ENCODE peak calls at places on chromosomes 5 and 9, in six cellular contexts. One of them, this sample, is unnamed.
A peak's percentile ranks its signal among the peaks of the same experiment; 100 is the strongest.

GRCh38 chr9:133163559-133164208 is at the start of gene GBGT1:
- DNase-seq in Peyer's patch: peak; percentile 79
- DNase-seq in upper lobe of left lung: peak; percentile 95
- DNase-seq in body of pancreas: peak; percentile 67
- DNase-seq in K562: peak; percentile 85
- DNase-seq in esophagus squamous epithelium: no peak
- DNase-seq in this sample: peak; percentile 82

GRCh38 chr9:98404157-98404695 is 148.8 kb upstream of the TBC1D2 start:
- DNase-seq in Peyer's patch: no peak
- DNase-seq in upper lobe of left lung: no peak
- DNase-seq in body of pancreas: no peak
- DNase-seq in K562: no peak
- DNase-seq in esophagus squamous epithelium: no peak
- DNase-seq in this sample: no peak

GRCh38 chr5:97142521-97143254 is at the start of gene LIX1:
- DNase-seq in Peyer's patch: no peak
- DNase-seq in upper lobe of left lung: no peak
- DNase-seq in body of pancreas: peak; percentile 18
- DNase-seq in K562: peak; percentile 35
- DNase-seq in esophagus squamous epithelium: no peak
- DNase-seq in this sample: peak; percentile 29

GRCh38 chr5:73296772-73297171 is 123.8 kb downstream of the TMEM174 start:
- DNase-seq in Peyer's patch: no peak
- DNase-seq in upper lobe of left lung: no peak
- DNase-seq in body of pancreas: no peak
- DNase-seq in K562: peak; percentile 72
- DNase-seq in esophagus squamous epithelium: no peak
- DNase-seq in this sample: no peak

GRCh38 chr5:51414516-51414915 is 31.3 kb downstream of the ISL1 start:
- DNase-seq in Peyer's patch: no peak
- DNase-seq in upper lobe of left lung: no peak
- DNase-seq in body of pancreas: no peak
- DNase-seq in K562: no peak
- DNase-seq in esophagus squamous epithelium: no peak
- DNase-seq in this sample: no peak

GRCh38 chr5:178296066-178296465 is 63.5 kb upstream of the PHYKPL start:
- DNase-seq in Peyer's patch: no peak
- DNase-seq in upper lobe of left lung: no peak
- DNase-seq in body of pancreas: no peak
- DNase-seq in K562: no peak
- DNase-seq in esophagus squamous epithelium: no peak
- DNase-seq in this sample: no peak

GRCh38 chr9:135864447-135865049 is 42.8 kb downstream of the CAMSAP1 start:
- DNase-seq in Peyer's patch: peak; percentile 62
- DNase-seq in upper lobe of left lung: no peak
- DNase-seq in body of pancreas: peak; percentile 76
- DNase-seq in K562: peak; percentile 68
- DNase-seq in esophagus squamous epithelium: no peak
- DNase-seq in this sample: peak; percentile 53

GRCh38 chr5:40569549-40570270 is 110.0 kb upstream of the PTGER4 start:
- DNase-seq in Peyer's patch: no peak
- DNase-seq in upper lobe of left lung: no peak
- DNase-seq in body of pancreas: no peak
- DNase-seq in K562: no peak
- DNase-seq in esophagus squamous epithelium: no peak
- DNase-seq in this sample: no peak

GRCh38 chr5:176373100-176373818 is 8.0 kb downstream of the ARL10 start:
- DNase-seq in Peyer's patch: no peak
- DNase-seq in upper lobe of left lung: no peak
- DNase-seq in body of pancreas: peak; percentile 22
- DNase-seq in K562: peak; percentile 49
- DNase-seq in esophagus squamous epithelium: no peak
- DNase-seq in this sample: peak; percentile 47

GRCh38 chr9:1005043-1005667 is 28.7 kb downstream of the DMRT3 start:
- DNase-seq in Peyer's patch: no peak
- DNase-seq in upper lobe of left lung: no peak
- DNase-seq in body of pancreas: peak; percentile 35
- DNase-seq in K562: peak; percentile 25
- DNase-seq in esophagus squamous epithelium: no peak
- DNase-seq in this sample: no peak

GRCh38 chr5:35031276-35031675 is 16.5 kb downstream of the AGXT2 start:
- DNase-seq in Peyer's patch: no peak
- DNase-seq in upper lobe of left lung: no peak
- DNase-seq in body of pancreas: no peak
- DNase-seq in K562: no peak
- DNase-seq in esophagus squamous epithelium: no peak
- DNase-seq in this sample: no peak

GRCh38 chr5:95022967-95023695 is 261.8 kb downstream of the MCTP1 start:
- DNase-seq in Peyer's patch: no peak
- DNase-seq in upper lobe of left lung: no peak
- DNase-seq in body of pancreas: no peak
- DNase-seq in K562: no peak
- DNase-seq in esophagus squamous epithelium: no peak
- DNase-seq in this sample: no peak

GRCh38 chr5:6201626-6202025 is 176.7 kb downstream of the MED10 start:
- DNase-seq in Peyer's patch: no peak
- DNase-seq in upper lobe of left lung: no peak
- DNase-seq in body of pancreas: no peak
- DNase-seq in K562: no peak
- DNase-seq in esophagus squamous epithelium: no peak
- DNase-seq in this sample: no peak

GRCh38 chr9:110133059-110133458 is 74.9 kb downstream of the C9orf152 start:
- DNase-seq in Peyer's patch: no peak
- DNase-seq in upper lobe of left lung: no peak
- DNase-seq in body of pancreas: no peak
- DNase-seq in K562: no peak
- DNase-seq in esophagus squamous epithelium: no peak
- DNase-seq in this sample: no peak

GRCh38 chr5:39119404-39120051 is 45.3 kb upstream of the RICTOR start:
- DNase-seq in Peyer's patch: no peak
- DNase-seq in upper lobe of left lung: no peak
- DNase-seq in body of pancreas: no peak
- DNase-seq in K562: no peak
- DNase-seq in esophagus squamous epithelium: no peak
- DNase-seq in this sample: no peak

GRCh38 chr9:95874303-95874988 is 1.0 kb upstream of the ERCC6L2 start:
- DNase-seq in Peyer's patch: no peak
- DNase-seq in upper lobe of left lung: no peak
- DNase-seq in body of pancreas: no peak
- DNase-seq in K562: no peak
- DNase-seq in esophagus squamous epithelium: no peak
- DNase-seq in this sample: no peak

GRCh38 chr5:125485003-125485641 is 738.7 kb upstream of the ZNF608 start:
- DNase-seq in Peyer's patch: no peak
- DNase-seq in upper lobe of left lung: no peak
- DNase-seq in body of pancreas: peak; percentile 15
- DNase-seq in K562: no peak
- DNase-seq in esophagus squamous epithelium: no peak
- DNase-seq in this sample: peak; percentile 31

GRCh38 chr5:179699640-179700298 is 1.0 kb downstream of the CANX start:
- DNase-seq in Peyer's patch: no peak
- DNase-seq in upper lobe of left lung: no peak
- DNase-seq in body of pancreas: peak; percentile 57
- DNase-seq in K562: peak; percentile 55
- DNase-seq in esophagus squamous epithelium: no peak
- DNase-seq in this sample: no peak

GRCh38 chr5:55993013-55993412 is 1.8 kb downstream of the IL6ST start:
- DNase-seq in Peyer's patch: no peak
- DNase-seq in upper lobe of left lung: no peak
- DNase-seq in body of pancreas: no peak
- DNase-seq in K562: no peak
- DNase-seq in esophagus squamous epithelium: no peak
- DNase-seq in this sample: no peak

DNA sequence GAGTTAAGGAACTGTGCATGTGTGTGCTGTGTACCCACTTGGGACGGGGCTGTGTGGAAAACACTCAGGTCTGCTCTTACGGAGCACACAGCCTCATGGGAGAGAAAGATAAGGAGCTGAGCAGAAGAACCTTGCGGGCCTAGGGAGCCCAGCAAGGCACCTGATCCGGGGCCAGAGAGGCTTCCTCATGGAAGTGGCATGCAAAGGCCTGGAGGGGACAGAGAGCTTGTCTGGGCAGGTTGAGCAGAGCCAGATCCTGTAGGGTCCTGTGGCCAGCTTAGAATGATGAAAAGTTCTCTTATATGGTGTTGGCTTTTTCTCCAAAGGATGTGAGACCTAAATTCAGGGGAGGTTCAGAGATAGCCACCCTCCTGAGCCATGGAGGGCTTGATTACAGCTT is 45.2 kb downstream of the NEK6 start:
- DNase-seq in Peyer's patch: no peak
- DNase-seq in upper lobe of left lung: no peak
- DNase-seq in body of pancreas: no peak
- DNase-seq in K562: no peak
- DNase-seq in esophagus squamous epithelium: no peak
- DNase-seq in this sample: no peak
- TF ChIP-seq POLR2A in Peyer's patch: no peak
- TF ChIP-seq POLR2A in upper lobe of left lung: no peak
- TF ChIP-seq POLR2A in body of pancreas: no peak
- TF ChIP-seq POLR2A in K562: no peak
- TF ChIP-seq POLR2A in esophagus squamous epithelium: no peak
- TF ChIP-seq POLR2A in this sample: no peak

DNA sequence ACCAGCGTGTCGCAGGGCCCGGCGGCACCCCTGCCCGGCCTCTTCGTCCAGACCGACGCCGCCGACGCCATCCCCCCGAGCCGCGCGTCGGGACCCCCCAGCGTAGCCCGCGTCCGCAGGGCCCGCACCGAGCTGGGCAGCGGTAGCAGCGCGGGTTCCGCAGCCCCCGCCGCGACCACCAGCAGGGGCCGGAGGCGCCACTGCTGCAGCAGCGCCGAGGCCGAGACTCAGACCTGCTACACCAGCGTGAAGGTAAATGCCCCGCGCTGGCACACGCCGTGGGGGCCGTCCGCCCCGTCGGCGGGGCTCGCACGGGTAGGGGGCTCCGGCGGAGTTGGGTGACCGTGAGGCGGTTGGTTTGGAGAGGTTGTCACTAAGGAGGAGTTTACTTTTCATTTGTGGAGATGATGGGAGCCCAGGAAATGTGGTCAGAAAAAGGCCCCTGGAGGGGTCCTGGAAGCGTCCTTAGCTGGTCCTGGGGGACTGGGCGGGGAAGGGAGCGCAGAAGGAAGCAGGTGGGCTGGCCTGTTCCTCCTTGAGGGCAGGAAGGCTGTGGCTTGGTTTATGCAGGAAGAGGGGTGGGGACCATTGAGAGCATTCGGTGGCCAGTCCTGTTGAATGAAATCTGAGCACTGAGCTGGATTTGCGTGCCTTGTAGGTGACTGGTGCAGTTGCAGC is 672 bp downstream of the PDE8B start:
- DNase-seq in Peyer's patch: no peak
- DNase-seq in upper lobe of left lung: peak; percentile 80
- DNase-seq in body of pancreas: peak; percentile 34
- DNase-seq in K562: no peak
- DNase-seq in esophagus squamous epithelium: no peak
- DNase-seq in this sample: no peak
- H3K4me1 ChIP-seq in Peyer's patch: peaks cover 6% of the 10 kb centered on the region
- H3K4me1 ChIP-seq in upper lobe of left lung: peaks cover 10% of the 10 kb centered on the region
- H3K4me1 ChIP-seq in body of pancreas: peaks cover 15% of the 10 kb centered on the region
- H3K4me1 ChIP-seq in K562: no peaks in the 10 kb centered on the region
- H3K4me1 ChIP-seq in esophagus squamous epithelium: peaks cover 9% of the 10 kb centered on the region
- H3K4me1 ChIP-seq in this sample: peaks cover 7% of the 10 kb centered on the region

GRCh38 chr5:111530298-111530740 is 18.0 kb upstream of the STARD4 start:
- DNase-seq in Peyer's patch: peak; percentile 77
- DNase-seq in upper lobe of left lung: no peak
- DNase-seq in body of pancreas: peak; percentile 13
- DNase-seq in K562: peak; percentile 84
- DNase-seq in esophagus squamous epithelium: peak; percentile 46
- DNase-seq in this sample: peak; percentile 80
- TF ChIP-seq POLR2A in Peyer's patch: no peak
- TF ChIP-seq POLR2A in upper lobe of left lung: no peak
- TF ChIP-seq POLR2A in body of pancreas: no peak
- TF ChIP-seq POLR2A in K562: peak; percentile 68
- TF ChIP-seq POLR2A in esophagus squamous epithelium: no peak
- TF ChIP-seq POLR2A in this sample: no peak

DNA sequence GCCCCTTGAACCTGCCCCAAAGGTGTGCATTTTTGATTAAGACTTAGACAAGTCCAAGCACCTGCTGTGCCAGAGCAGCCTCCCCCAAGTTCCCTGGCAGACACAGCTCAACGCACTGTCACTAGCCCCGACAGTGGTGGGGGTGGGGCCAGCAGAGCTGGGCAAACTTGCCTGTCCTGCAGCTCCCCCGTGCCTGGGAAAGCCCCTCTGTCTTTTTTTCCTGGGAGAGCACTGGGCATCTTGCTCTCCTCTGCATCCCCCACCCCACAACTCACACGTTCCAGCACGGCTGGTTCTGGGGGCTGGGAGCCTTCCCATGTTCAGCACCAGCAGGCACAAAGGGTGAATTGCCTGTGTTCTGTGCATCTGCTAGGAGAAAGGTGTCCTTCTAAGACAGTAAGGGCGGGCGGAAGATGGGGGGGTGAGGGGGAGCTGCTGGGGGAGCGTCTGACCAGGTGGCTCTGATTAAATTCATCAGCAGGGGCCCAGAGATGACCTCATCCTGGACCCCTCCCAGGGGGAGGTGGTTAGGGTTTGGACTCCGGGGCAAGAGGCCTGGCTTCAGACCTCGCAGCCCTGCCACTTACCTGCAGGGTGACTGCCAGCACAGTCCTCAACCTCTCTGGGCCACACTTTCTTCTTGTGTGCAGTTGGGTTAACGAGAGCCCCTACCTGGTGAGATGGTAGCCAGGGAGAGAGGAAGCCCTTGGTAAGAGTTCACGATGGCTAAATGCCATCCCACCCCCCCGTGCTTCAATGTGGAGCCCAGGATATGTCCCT is 23.6 kb downstream of the HMCN2 start:
- DNase-seq in Peyer's patch: no peak
- DNase-seq in upper lobe of left lung: no peak
- DNase-seq in body of pancreas: no peak
- DNase-seq in K562: no peak
- DNase-seq in esophagus squamous epithelium: no peak
- DNase-seq in this sample: peak; percentile 29
- H3K4me1 ChIP-seq in Peyer's patch: peaks cover 14% of the 10 kb centered on the region
- H3K4me1 ChIP-seq in upper lobe of left lung: peaks cover 20% of the 10 kb centered on the region
- H3K4me1 ChIP-seq in body of pancreas: no peaks in the 10 kb centered on the region
- H3K4me1 ChIP-seq in K562: no peaks in the 10 kb centered on the region
- H3K4me1 ChIP-seq in esophagus squamous epithelium: no peaks in the 10 kb centered on the region
- H3K4me1 ChIP-seq in this sample: peaks cover 26% of the 10 kb centered on the region

GRCh38 chr9:92146610-92147009 is 31.4 kb upstream of the SPTLC1 start:
- DNase-seq in Peyer's patch: no peak
- DNase-seq in upper lobe of left lung: no peak
- DNase-seq in body of pancreas: no peak
- DNase-seq in K562: no peak
- DNase-seq in esophagus squamous epithelium: no peak
- DNase-seq in this sample: no peak
- TF ChIP-seq POLR2A in Peyer's patch: no peak
- TF ChIP-seq POLR2A in upper lobe of left lung: no peak
- TF ChIP-seq POLR2A in body of pancreas: no peak
- TF ChIP-seq POLR2A in K562: no peak
- TF ChIP-seq POLR2A in esophagus squamous epithelium: no peak
- TF ChIP-seq POLR2A in this sample: no peak

GRCh38 chr5:158802941-158803341 is 296.8 kb downstream of the EBF1 start:
- DNase-seq in Peyer's patch: no peak
- DNase-seq in upper lobe of left lung: no peak
- DNase-seq in body of pancreas: no peak
- DNase-seq in K562: no peak
- DNase-seq in esophagus squamous epithelium: no peak
- DNase-seq in this sample: no peak
- H3K4me1 ChIP-seq in Peyer's patch: no peaks in the 10 kb centered on the region
- H3K4me1 ChIP-seq in upper lobe of left lung: no peaks in the 10 kb centered on the region
- H3K4me1 ChIP-seq in body of pancreas: peaks cover 7% of the 10 kb centered on the region
- H3K4me1 ChIP-seq in K562: no peaks in the 10 kb centered on the region
- H3K4me1 ChIP-seq in esophagus squamous epithelium: no peaks in the 10 kb centered on the region
- H3K4me1 ChIP-seq in this sample: peaks cover 70% of the 10 kb centered on the region

This sample was measured in heart left ventricle.